ENCODE peak calls at places on chromosome 19, in four cellular contexts. L, W, A and B are unnamed samples.

GRCh38 chr19:18660939-18661338 is 22.5 kb upstream of the CRTC1 start:
- DNase-seq in L (no peak), A (no peak), W (no peak), B (no peak)

GRCh38 chr19:18232540-18233223 is 6.4 kb upstream of the PDE4C start:
- DNase-seq in A (no peak), W (no peak), L (no peak), B (peak)

GRCh38 chr19:41265376-41266153 is 1.4 kb downstream of the HNRNPUL1 start:
- DNase-seq in W (no peak), L (peak), A (no peak), B (no peak)

GRCh38 chr19:22545751-22546150 is 88.4 kb upstream of the ZNF492 start:
- DNase-seq in A (no peak), W (no peak), L (peak), B (no peak)

GRCh38 chr19:45138303-45138751 is 22.5 kb downstream of the NKPD1 start:
- DNase-seq in W (no peak), A (no peak), L (no peak), B (no peak)

GRCh38 chr19:38298841-38299680 is 5.0 kb upstream of the C19orf33 start:
- DNase-seq in A (no peak), L (no peak), W (no peak), B (no peak)

GRCh38 chr19:17311455-17312248 is 2.3 kb downstream of the DDA1 start:
- DNase-seq in A (no peak), W (no peak), L (no peak), B (no peak)

GRCh38 chr19:17052439-17052838 is 22.8 kb downstream of the HAUS8 start:
- DNase-seq in A (no peak), L (no peak), W (no peak), B (peak)

GRCh38 chr19:7926727-7927604 is 1.0 kb upstream of the CTXN1 start:
- DNase-seq in W (peak), A (peak), L (no peak), B (no peak)

GRCh38 chr19:56900573-56901097 is 60.1 kb upstream of the PEG3 start:
- DNase-seq in W (no peak), A (no peak), L (no peak), B (peak)

GRCh38 chr19:16337809-16338469 is 13.3 kb downstream of the KLF2 start:
- DNase-seq in W (no peak), L (no peak), A (no peak), B (no peak)

GRCh38 chr19:29446331-29446730 is 79.5 kb upstream of the VSTM2B start:
- DNase-seq in W (no peak), A (no peak), L (no peak), B (no peak)

GRCh38 chr19:12790628-12791344 is 500 bp upstream of the JUNB start:
- DNase-seq in L (no peak), W (peak), A (no peak), B (no peak)

GRCh38 chr19:1655131-1655981 is 2.9 kb upstream of the TCF3 start:
- DNase-seq in L (no peak), A (no peak), W (no peak), B (no peak)

GRCh38 chr19:38656171-38656981 is 8.9 kb downstream of the ACTN4 start:
- DNase-seq in W (no peak), L (no peak), A (no peak), B (peak)

GRCh38 chr19:41792513-41793413 is 3.6 kb upstream of the CEACAM3 start:
- DNase-seq in L (peak), W (peak), A (peak), B (no peak)

GRCh38 chr19:47848871-47849473 is 10.1 kb upstream of the TPRX2 start:
- DNase-seq in W (no peak), A (peak), L (no peak), B (no peak)

GRCh38 chr19:55644191-55644833 is 863 bp downstream of the ZNF581 start:
- DNase-seq in L (no peak), A (no peak), W (no peak), B (no peak)

GRCh38 chr19:39307822-39308530 is 11.8 kb downstream of the IFNL1 start:
- DNase-seq in W (no peak), A (no peak), L (no peak), B (no peak)

GRCh38 chr19:18109731-18110671 is 12.4 kb downstream of the MAST3 start:
- DNase-seq in A (peak), L (no peak), W (peak), B (no peak)

GRCh38 chr19:30852168-30852567 is 480.0 kb downstream of the ZNF536 start:
- DNase-seq in L (no peak), W (no peak), A (no peak), B (no peak)

GRCh38 chr19:4414144-4414799 is 11.8 kb downstream of the CHAF1A start:
- DNase-seq in W (no peak), L (no peak), A (no peak), B (no peak)

GRCh38 chr19:10468133-10468532 is 35.0 kb downstream of the KEAP1 start:
- DNase-seq in A (no peak), W (no peak), L (no peak), B (no peak)

GRCh38 chr19:10474962-10475451 is 28.1 kb downstream of the KEAP1 start:
- DNase-seq in W (no peak), A (no peak), L (no peak), B (no peak)

GRCh38 chr19:10478476-10478875 is 24.7 kb downstream of the KEAP1 start:
- DNase-seq in L (no peak), W (no peak), A (no peak), B (no peak)

GRCh38 chr19:10471909-10472308 is 31.2 kb downstream of the KEAP1 start:
- DNase-seq in W (no peak), L (no peak), A (no peak), B (no peak)

DNA sequence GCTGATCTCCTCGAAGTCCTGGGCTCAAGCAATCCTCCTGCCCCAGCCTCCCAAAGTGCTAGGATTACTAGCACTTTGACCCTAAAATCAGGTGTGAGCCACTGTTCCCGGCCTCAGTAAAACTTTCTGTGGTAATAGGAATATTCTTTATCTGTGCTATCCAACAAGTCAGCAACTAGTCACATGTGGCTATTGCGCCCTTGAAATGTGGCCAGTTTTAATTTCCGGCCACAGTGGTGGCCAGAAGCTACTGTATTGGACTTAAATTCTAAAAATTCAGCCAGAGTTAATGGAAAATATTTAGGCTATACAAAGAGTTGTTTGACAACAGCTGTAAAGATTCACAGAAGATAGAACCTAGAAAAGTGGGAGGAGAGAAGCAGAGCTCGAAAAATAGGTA is 30.0 kb downstream of the KEAP1 start:
- DNase-seq in L (no peak), A (no peak), W (no peak), B (no peak)
- H3K27ac ChIP-seq in L (no peak), A (no peak), W (no peak), B (no peak)

GRCh38 chr19:54458648-54459281 is 4.8 kb downstream of the LENG9 start:
- DNase-seq in A (no peak), L (no peak), W (peak), B (no peak)
- TF ChIP-seq CTCF in A (no peak), L (no peak), W (no peak), B (no peak)

DNA sequence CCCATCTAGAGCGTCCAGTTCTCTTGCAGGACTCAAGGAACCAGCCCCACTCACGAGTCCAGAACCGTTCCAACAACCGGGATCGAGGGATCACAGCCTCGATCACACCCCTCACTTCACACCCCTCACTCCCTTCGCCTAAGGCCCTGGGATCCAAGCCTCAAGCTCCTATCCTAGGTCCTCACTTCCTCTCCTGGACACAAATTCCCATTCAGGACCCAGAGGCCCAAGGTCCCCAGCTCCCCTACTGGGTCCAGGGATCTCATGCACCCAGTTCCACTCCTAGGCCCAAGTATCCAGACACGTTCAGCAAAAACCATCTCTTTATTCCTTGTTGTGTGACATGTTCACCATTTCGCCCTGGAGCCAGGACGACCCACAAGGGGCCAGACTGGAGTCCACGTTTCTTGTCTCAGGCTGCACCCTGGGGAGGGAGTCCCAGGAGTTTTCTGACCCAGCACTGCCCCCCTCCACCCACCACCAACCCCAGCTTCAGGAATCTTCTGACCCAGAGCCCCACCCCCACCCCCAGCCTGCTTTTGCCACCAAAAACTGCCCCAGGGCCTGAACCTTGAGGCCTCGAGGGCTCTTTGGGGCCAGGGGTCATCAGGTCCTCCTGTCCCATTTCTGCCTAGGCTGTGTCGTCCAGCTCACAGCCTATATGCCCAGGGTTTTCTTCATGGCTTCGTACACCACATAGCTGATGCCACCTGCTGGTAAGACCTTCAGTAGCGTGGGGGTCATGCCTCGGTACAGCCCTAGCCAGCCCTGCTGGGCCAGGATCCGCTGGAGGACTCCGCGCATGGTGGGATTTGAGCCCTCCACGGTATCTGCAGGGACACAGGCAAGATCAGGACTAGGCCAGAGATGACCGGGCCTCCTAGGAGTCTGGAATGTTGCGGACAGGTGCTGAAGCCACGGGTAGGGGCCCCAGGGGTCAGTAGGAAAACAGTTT is 1.4 kb upstream of the KHSRP start:
- DNase-seq in A (no peak), W (no peak), L (no peak), B (no peak)
- H3K4me3 ChIP-seq in A (peak), W (peak), L (no peak), B (peak)

GRCh38 chr19:50818859-50819472 is 4.6 kb downstream of the KLK1 start:
- DNase-seq in A (no peak), W (no peak), L (no peak), B (no peak)

GRCh38 chr19:50820549-50821247 is 2.9 kb downstream of the KLK1 start:
- DNase-seq in W (no peak), L (no peak), A (no peak), B (no peak)

GRCh38 chr19:50817941-50818858 is 5.4 kb downstream of the KLK1 start:
- DNase-seq in W (peak), A (peak), L (no peak), B (no peak)

GRCh38 chr19:50820086-50820485 is 3.5 kb downstream of the KLK1 start:
- DNase-seq in W (no peak), A (no peak), L (no peak), B (no peak)

DNA sequence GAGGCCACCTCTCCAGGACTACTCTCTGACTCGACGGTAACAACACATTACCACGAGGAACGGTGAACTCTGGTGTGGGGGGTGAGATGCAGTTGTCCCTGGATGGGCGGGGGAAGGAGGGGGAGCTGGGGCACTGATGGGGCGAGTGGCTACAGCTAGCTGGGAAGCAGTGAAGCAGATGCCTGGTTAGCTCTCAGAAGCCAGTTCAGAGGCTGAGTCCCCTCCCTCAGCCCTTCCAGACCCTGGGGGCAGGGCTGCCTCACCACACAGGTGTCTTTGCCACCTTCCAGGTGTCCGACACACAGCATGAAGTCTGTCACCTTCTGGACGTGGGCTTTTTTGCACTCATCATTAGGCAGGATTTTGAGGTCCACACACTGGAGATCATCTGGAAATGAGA is 4.0 kb downstream of the KLK1 start:
- DNase-seq in A (no peak), W (no peak), L (no peak), B (no peak)
- H3K27ac ChIP-seq in A (no peak), W (no peak), L (no peak), B (no peak)

GRCh38 chr19:2977686-2978466 is 512 bp downstream of the TLE6 start:
- DNase-seq in W (no peak), A (no peak), L (no peak), B (no peak)

GRCh38 chr19:2974342-2974932 is 2.9 kb upstream of the TLE6 start:
- DNase-seq in W (no peak), L (no peak), A (peak), B (no peak)

GRCh38 chr19:2978467-2978767 is 1.1 kb downstream of the TLE6 start:
- DNase-seq in L (no peak), W (no peak), A (no peak), B (no peak)

GRCh38 chr19:2977001-2977685 is at the start of gene TLE6:
- DNase-seq in L (peak), A (peak), W (peak), B (peak)

DNA sequence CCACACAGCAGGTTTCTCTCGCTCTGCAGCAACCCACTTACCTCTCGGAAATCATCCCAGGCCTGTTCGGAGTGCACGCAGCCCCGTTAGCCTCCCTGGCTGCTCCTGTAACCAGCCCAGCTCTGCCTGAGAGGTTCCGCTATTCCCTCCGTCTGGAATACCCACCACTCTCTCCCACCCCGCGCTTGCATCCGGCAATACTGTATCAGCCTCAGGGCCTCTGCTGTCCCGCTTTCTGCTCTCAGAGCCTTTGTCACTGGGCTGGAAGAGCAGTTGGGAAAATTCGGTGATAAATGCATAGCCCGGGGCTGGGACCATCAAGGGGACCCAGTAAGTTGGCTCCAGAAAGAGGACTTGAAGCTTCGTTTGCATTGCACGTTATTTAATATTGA is 759 bp upstream of the TLE6 start:
- DNase-seq in A (no peak), W (no peak), L (no peak), B (no peak)
- TF ChIP-seq CTCF in A (no peak), W (no peak), L (no peak), B (no peak)